ENCODE peak calls at places on chromosomes 7 and 10, in six cellular contexts. M is GM12878, P is HepG2, H is A549, K is endothelial cell of umbilical vein, J is K562. X is an unnamed sample.

GRCh38 chr10:31262672-31263071 is 56.3 kb upstream of the ZEB1 start:
- DNase-seq in M (no peak), P (no peak), H (no peak), K (no peak), J (no peak), X (no peak)

GRCh38 chr10:689433-690226 is at the start of gene DIP2C:
- DNase-seq in M (no peak), P (peak; percentile 16), H (peak; percentile 83), K (peak; percentile 41), J (no peak), X (no peak)

GRCh38 chr7:45924283-45924682 is 3.2 kb upstream of the IGFBP3 start:
- DNase-seq in M (no peak), P (no peak), H (peak; percentile 67), K (peak; percentile 14), J (no peak), X (no peak)

GRCh38 chr10:97138174-97138573 is 47.6 kb downstream of the SLIT1 start:
- DNase-seq in M (no peak), P (peak; percentile 50), H (peak; percentile 58), K (no peak), J (peak; percentile 29), X (no peak)

GRCh38 chr10:70578371-70578947 is 24.1 kb downstream of the PRF1 start:
- DNase-seq in M (peak; percentile 95), P (peak; percentile 68), H (no peak), K (no peak), J (peak; percentile 73), X (peak; percentile 85)

GRCh38 chr7:105389090-105389650 is 449 bp upstream of the SRPK2 start:
- DNase-seq in M (no peak), P (peak; percentile 55), H (peak; percentile 89), K (peak; percentile 62), J (no peak), X (peak; percentile 72)

GRCh38 chr7:93914581-93915066 is 6.9 kb upstream of the GNG11 start:
- DNase-seq in M (no peak), P (no peak), H (no peak), K (peak; percentile 81), J (no peak), X (no peak)

GRCh38 chr10:110226926-110227641 is 19.7 kb downstream of the MXI1 start:
- DNase-seq in M (no peak), P (no peak), H (peak; percentile 67), K (no peak), J (peak; percentile 84), X (peak; percentile 79)

GRCh38 chr7:127704211-127704610 is 52.2 kb downstream of the SND1 start:
- DNase-seq in M (no peak), P (no peak), H (no peak), K (no peak), J (no peak), X (no peak)

GRCh38 chr10:94224656-94225055 is 138.1 kb downstream of the NOC3L start:
- DNase-seq in M (no peak), P (no peak), H (peak; percentile 22), K (no peak), J (no peak), X (no peak)

GRCh38 chr7:98423043-98423442 is 22.2 kb upstream of the BAIAP2L1 start:
- DNase-seq in M (no peak), P (peak; percentile 36), H (peak; percentile 69), K (no peak), J (peak; percentile 70), X (peak; percentile 54)
- TF ChIP-seq MYC in M (no peak), P (no peak), H (no peak), K (no peak), J (no peak), X (no peak)

GRCh38 chr10:33209777-33210176 is 124.7 kb downstream of the NRP1 start:
- DNase-seq in M (no peak), P (no peak), H (no peak), K (no peak), J (no peak), X (no peak)
- TF ChIP-seq MYC in M (no peak), P (no peak), H (no peak), K (no peak), J (no peak), X (no peak)

DNA sequence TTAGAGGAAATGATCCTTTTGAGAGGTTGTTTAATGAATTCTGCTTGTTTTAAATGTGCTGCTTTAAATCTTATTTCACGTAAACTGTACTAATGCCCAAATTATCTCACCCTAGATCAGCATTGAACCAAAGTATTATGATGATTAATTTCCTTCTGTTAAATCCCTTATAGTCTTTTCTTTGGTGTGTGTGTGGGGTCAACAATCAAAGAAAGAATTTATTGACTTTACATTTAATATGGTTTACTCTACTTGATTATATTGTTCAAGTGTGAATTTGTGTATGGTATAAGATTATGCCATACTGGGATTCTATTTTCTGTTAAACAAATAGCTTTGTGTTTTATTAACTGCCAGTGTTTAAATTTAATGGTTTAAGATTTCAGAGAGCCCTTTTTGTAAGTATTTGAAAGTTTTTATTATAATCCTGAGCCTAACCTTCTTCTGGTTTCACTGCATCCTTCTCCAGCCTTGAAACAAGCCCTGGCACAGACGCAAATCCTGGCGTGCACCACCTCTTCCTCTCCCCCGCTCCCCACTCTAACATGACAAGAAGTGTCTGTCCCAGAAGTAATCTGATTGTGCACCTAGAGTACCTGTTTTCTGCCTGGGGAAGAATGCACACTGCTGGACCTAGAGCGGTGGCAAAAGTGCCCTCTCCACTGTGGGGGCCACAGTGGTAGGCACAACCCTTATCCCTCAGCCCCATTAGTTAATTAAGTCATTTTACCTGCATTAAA is 70.6 kb downstream of the KAT6B start:
- DNase-seq in M (no peak), P (no peak), H (no peak), K (peak; percentile 36), J (no peak), X (no peak)
- TF ChIP-seq MYC in M (no peak), P (no peak), H (no peak), K (no peak), J (no peak), X (no peak)

DNA sequence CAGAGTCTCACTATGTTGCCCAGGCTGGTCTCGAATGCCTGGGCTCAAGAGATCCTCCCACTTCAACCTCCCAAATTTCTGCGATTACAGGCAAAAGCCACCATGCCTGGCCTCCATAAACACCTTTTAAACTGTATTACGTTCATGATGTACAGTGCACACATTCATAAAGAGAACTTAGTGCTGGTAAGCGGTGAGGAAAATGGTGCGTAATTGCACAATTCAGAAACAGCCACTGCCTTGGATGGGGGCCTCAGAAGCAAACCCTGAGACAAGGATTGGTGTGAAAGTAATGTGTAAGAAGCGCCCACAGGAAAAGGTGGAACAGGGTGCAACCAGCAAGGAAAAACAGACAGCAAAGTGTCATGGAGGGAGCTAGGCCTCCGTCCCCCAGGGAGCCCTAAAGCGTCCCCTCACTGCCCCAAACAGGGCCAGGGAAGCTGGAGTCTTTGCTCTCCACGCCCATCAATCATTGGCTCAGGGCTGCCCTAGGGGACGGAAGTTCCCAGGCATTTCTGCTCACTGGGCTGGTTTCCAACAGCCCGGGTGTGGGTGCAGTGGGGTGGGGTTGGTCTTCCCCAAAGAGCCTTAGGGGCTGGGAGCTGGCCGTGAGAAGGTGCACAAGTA is 9.6 kb upstream of the C10orf105 start:
- DNase-seq in M (no peak), P (peak; percentile 8), H (peak; percentile 54), K (no peak), J (peak; percentile 67), X (peak; percentile 97)
- TF ChIP-seq MYC in M (no peak), P (no peak), H (no peak), K (no peak), J (no peak), X (no peak)

X was measured in NB4.